ENCODE peak calls at places on chromosomes 11 and 22, in six cellular contexts. One of them, this sample, is unnamed.

GRCh38 chr11:125903753-125904659 is at the start of gene DDX25:
- DNase-seq in CD8-positive, alpha-beta memory T cell: peak; percentile 14
- DNase-seq in PC-9: no peak
- DNase-seq in right lobe of liver: no peak
- DNase-seq in ovary: peak; percentile 49
- DNase-seq in iPS DF 6.9: no peak
- DNase-seq in this sample: peak; percentile 16

GRCh38 chr22:19176175-19176630 is 2.3 kb downstream of the SLC25A1 start:
- DNase-seq in iPS DF 6.9: no peak
- DNase-seq in PC-9: no peak
- DNase-seq in right lobe of liver: no peak
- DNase-seq in ovary: no peak
- DNase-seq in CD8-positive, alpha-beta memory T cell: no peak
- DNase-seq in this sample: no peak

GRCh38 chr11:121385693-121386092 is 66.4 kb upstream of the SORL1 start:
- DNase-seq in PC-9: no peak
- DNase-seq in ovary: no peak
- DNase-seq in right lobe of liver: no peak
- DNase-seq in iPS DF 6.9: no peak
- DNase-seq in CD8-positive, alpha-beta memory T cell: no peak
- DNase-seq in this sample: no peak

GRCh38 chr11:28318861-28319260 is 210.7 kb downstream of the METTL15 start:
- DNase-seq in CD8-positive, alpha-beta memory T cell: no peak
- DNase-seq in PC-9: no peak
- DNase-seq in iPS DF 6.9: no peak
- DNase-seq in right lobe of liver: no peak
- DNase-seq in ovary: no peak
- DNase-seq in this sample: no peak

GRCh38 chr11:111370270-111370901 is 8.7 kb downstream of the POU2AF1 start:
- DNase-seq in ovary: no peak
- DNase-seq in PC-9: no peak
- DNase-seq in CD8-positive, alpha-beta memory T cell: no peak
- DNase-seq in right lobe of liver: no peak
- DNase-seq in iPS DF 6.9: no peak
- DNase-seq in this sample: no peak

GRCh38 chr11:116797816-116798215 is 6.1 kb upstream of the APOA5 start:
- DNase-seq in iPS DF 6.9: no peak
- DNase-seq in ovary: no peak
- DNase-seq in CD8-positive, alpha-beta memory T cell: no peak
- DNase-seq in PC-9: no peak
- DNase-seq in right lobe of liver: no peak
- DNase-seq in this sample: no peak

GRCh38 chr11:9396310-9396709 is 11.9 kb downstream of the IPO7 start:
- DNase-seq in PC-9: no peak
- DNase-seq in right lobe of liver: no peak
- DNase-seq in iPS DF 6.9: no peak
- DNase-seq in CD8-positive, alpha-beta memory T cell: no peak
- DNase-seq in ovary: no peak
- DNase-seq in this sample: no peak

GRCh38 chr11:71496421-71496820 is 30.6 kb upstream of the KRTAP5-7 start:
- DNase-seq in right lobe of liver: no peak
- DNase-seq in iPS DF 6.9: no peak
- DNase-seq in CD8-positive, alpha-beta memory T cell: no peak
- DNase-seq in PC-9: peak; percentile 8
- DNase-seq in ovary: no peak
- DNase-seq in this sample: no peak

GRCh38 chr22:22478450-22478849 is 30.1 kb downstream of the ZNF280B start:
- DNase-seq in iPS DF 6.9: no peak
- DNase-seq in right lobe of liver: no peak
- DNase-seq in ovary: no peak
- DNase-seq in PC-9: no peak
- DNase-seq in CD8-positive, alpha-beta memory T cell: no peak
- DNase-seq in this sample: no peak

GRCh38 chr11:72625746-72626636 is 48.2 kb downstream of the PDE2A start:
- DNase-seq in iPS DF 6.9: no peak
- DNase-seq in ovary: peak; percentile 69
- DNase-seq in PC-9: no peak
- DNase-seq in right lobe of liver: peak; percentile 81
- DNase-seq in CD8-positive, alpha-beta memory T cell: no peak
- DNase-seq in this sample: no peak

GRCh38 chr11:72626637-72626936 is 47.6 kb downstream of the PDE2A start:
- DNase-seq in PC-9: no peak
- DNase-seq in iPS DF 6.9: no peak
- DNase-seq in ovary: no peak
- DNase-seq in CD8-positive, alpha-beta memory T cell: no peak
- DNase-seq in right lobe of liver: no peak
- DNase-seq in this sample: no peak

GRCh38 chr11:72629266-72629665 is 45.0 kb downstream of the PDE2A start:
- DNase-seq in ovary: no peak
- DNase-seq in PC-9: no peak
- DNase-seq in iPS DF 6.9: no peak
- DNase-seq in right lobe of liver: no peak
- DNase-seq in CD8-positive, alpha-beta memory T cell: no peak
- DNase-seq in this sample: no peak

GRCh38 chr11:72630104-72630852 is 43.9 kb downstream of the PDE2A start:
- DNase-seq in iPS DF 6.9: no peak
- DNase-seq in PC-9: no peak
- DNase-seq in right lobe of liver: no peak
- DNase-seq in ovary: no peak
- DNase-seq in CD8-positive, alpha-beta memory T cell: no peak
- DNase-seq in this sample: no peak

GRCh38 chr11:72627594-72628281 is 46.5 kb downstream of the PDE2A start:
- DNase-seq in PC-9: no peak
- DNase-seq in CD8-positive, alpha-beta memory T cell: no peak
- DNase-seq in iPS DF 6.9: no peak
- DNase-seq in ovary: no peak
- DNase-seq in right lobe of liver: no peak
- DNase-seq in this sample: no peak
- H3K27ac ChIP-seq in PC-9: no peak overlapping the region
- H3K27ac ChIP-seq in CD8-positive, alpha-beta memory T cell: no peak overlapping the region
- H3K27ac ChIP-seq in iPS DF 6.9: no peak overlapping the region
- H3K27ac ChIP-seq in ovary: no peak overlapping the region
- H3K27ac ChIP-seq in right lobe of liver: no peak overlapping the region
- H3K27ac ChIP-seq in this sample: no peak overlapping the region

GRCh38 chr11:20595101-20595500 is 4.3 kb upstream of the SLC6A5 start:
- DNase-seq in ovary: no peak
- DNase-seq in CD8-positive, alpha-beta memory T cell: no peak
- DNase-seq in right lobe of liver: no peak
- DNase-seq in iPS DF 6.9: no peak
- DNase-seq in PC-9: no peak
- DNase-seq in this sample: no peak

GRCh38 chr11:20597924-20598484 is 1.4 kb upstream of the SLC6A5 start:
- DNase-seq in ovary: no peak
- DNase-seq in PC-9: no peak
- DNase-seq in CD8-positive, alpha-beta memory T cell: no peak
- DNase-seq in right lobe of liver: no peak
- DNase-seq in iPS DF 6.9: no peak
- DNase-seq in this sample: no peak

GRCh38 chr11:20596629-20597129 is 2.7 kb upstream of the SLC6A5 start:
- DNase-seq in CD8-positive, alpha-beta memory T cell: no peak
- DNase-seq in PC-9: no peak
- DNase-seq in iPS DF 6.9: no peak
- DNase-seq in right lobe of liver: no peak
- DNase-seq in ovary: no peak
- DNase-seq in this sample: no peak

GRCh38 chr11:20598487-20598886 is 921 bp upstream of the SLC6A5 start:
- DNase-seq in ovary: no peak
- DNase-seq in PC-9: no peak
- DNase-seq in CD8-positive, alpha-beta memory T cell: no peak
- DNase-seq in iPS DF 6.9: no peak
- DNase-seq in right lobe of liver: no peak
- DNase-seq in this sample: no peak

DNA sequence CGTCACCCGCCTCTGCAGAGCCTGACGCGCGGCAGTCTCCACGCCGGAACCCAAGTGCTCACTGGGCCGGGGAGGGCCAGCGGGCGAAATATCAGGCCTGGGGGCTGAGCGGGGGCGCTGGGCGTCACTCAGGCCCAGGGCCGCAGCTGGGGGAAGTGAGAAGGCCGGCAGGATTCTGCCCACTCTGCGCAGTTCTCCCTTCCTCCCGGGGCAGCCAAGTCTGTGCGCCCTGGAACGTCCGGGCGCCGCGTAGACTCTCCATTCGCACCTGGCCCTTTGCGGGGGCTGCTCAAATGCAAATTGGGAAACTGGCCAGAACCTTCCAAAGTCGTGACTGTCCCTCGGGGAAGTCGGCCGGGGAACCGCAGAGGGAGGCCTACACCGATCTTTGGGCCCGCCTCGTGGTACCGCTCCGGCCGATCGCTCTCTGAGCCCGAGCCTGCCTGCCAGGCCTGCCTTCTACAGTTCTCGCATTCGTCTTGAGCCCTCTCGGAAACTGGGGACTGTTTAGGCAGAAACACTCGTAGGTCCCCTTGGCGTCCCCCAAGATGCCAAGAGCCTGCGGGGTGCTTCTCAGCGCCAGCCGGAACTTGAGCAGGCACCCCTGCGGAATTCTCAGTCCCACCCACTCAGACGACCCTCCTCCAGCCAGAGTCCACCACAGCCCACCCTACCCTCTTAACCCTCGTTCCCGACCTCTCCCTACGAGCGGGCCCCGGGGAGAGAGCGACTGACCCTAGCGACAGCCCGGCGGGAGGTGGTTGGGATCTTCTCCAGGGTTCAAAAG is 2.1 kb upstream of the SLC6A5 start:
- DNase-seq in ovary: no peak
- DNase-seq in iPS DF 6.9: no peak
- DNase-seq in PC-9: no peak
- DNase-seq in CD8-positive, alpha-beta memory T cell: no peak
- DNase-seq in right lobe of liver: no peak
- DNase-seq in this sample: no peak
- H3K4me3 ChIP-seq in ovary: no peak overlapping the region
- H3K4me3 ChIP-seq in iPS DF 6.9: peak overlapping the region; percentile 34
- H3K4me3 ChIP-seq in PC-9: no peak overlapping the region
- H3K4me3 ChIP-seq in CD8-positive, alpha-beta memory T cell: no peak overlapping the region
- H3K4me3 ChIP-seq in right lobe of liver: no peak overlapping the region
- H3K4me3 ChIP-seq in this sample: no peak overlapping the region

GRCh38 chr11:46680815-46681214 is 19.6 kb downstream of the ARHGAP1 start:
- DNase-seq in iPS DF 6.9: no peak
- DNase-seq in right lobe of liver: no peak
- DNase-seq in PC-9: no peak
- DNase-seq in ovary: no peak
- DNase-seq in CD8-positive, alpha-beta memory T cell: no peak
- DNase-seq in this sample: no peak
- H3K27ac ChIP-seq in iPS DF 6.9: no peak overlapping the region
- H3K27ac ChIP-seq in right lobe of liver: no peak overlapping the region
- H3K27ac ChIP-seq in PC-9: no peak overlapping the region
- H3K27ac ChIP-seq in ovary: no peak overlapping the region
- H3K27ac ChIP-seq in CD8-positive, alpha-beta memory T cell: no peak overlapping the region
- H3K27ac ChIP-seq in this sample: no peak overlapping the region

GRCh38 chr11:3167143-3168119 is 2.3 kb upstream of the OSBPL5 start:
- DNase-seq in PC-9: no peak
- DNase-seq in CD8-positive, alpha-beta memory T cell: no peak
- DNase-seq in iPS DF 6.9: no peak
- DNase-seq in ovary: peak; percentile 20
- DNase-seq in right lobe of liver: no peak
- DNase-seq in this sample: no peak

GRCh38 chr11:3164540-3165151 is 464 bp downstream of the OSBPL5 start:
- DNase-seq in iPS DF 6.9: no peak
- DNase-seq in CD8-positive, alpha-beta memory T cell: no peak
- DNase-seq in right lobe of liver: peak; percentile 18
- DNase-seq in PC-9: no peak
- DNase-seq in ovary: peak; percentile 46
- DNase-seq in this sample: no peak

GRCh38 chr11:3165152-3165705 is at the start of gene OSBPL5:
- DNase-seq in right lobe of liver: peak; percentile 67
- DNase-seq in CD8-positive, alpha-beta memory T cell: peak; percentile 43
- DNase-seq in PC-9: no peak
- DNase-seq in iPS DF 6.9: no peak
- DNase-seq in ovary: peak; percentile 83
- DNase-seq in this sample: no peak

GRCh38 chr11:3166268-3167142 is 1.4 kb upstream of the OSBPL5 start:
- DNase-seq in right lobe of liver: no peak
- DNase-seq in CD8-positive, alpha-beta memory T cell: no peak
- DNase-seq in ovary: no peak
- DNase-seq in iPS DF 6.9: no peak
- DNase-seq in PC-9: no peak
- DNase-seq in this sample: no peak

DNA sequence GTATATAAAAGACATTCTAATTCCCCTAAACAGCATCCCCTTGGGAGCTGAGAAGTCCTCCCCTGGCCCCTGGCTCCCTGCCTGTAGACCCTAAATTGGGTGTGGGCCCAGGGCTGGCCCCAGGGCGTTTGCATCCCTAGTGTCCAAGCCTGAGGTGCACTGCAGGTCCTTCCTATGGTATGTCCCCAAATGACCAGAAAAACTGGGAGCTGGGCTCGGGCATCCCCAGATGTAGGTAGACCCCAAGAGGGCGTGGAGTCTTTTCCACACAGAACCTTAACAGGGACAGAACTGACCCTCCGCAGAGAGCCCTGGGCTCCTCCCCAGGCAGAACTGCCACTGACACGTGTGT is 782 bp upstream of the OSBPL5 start:
- DNase-seq in ovary: no peak
- DNase-seq in iPS DF 6.9: no peak
- DNase-seq in CD8-positive, alpha-beta memory T cell: no peak
- DNase-seq in right lobe of liver: peak; percentile 9
- DNase-seq in PC-9: no peak
- DNase-seq in this sample: no peak
- H3K4me3 ChIP-seq in ovary: no peak overlapping the region
- H3K4me3 ChIP-seq in iPS DF 6.9: no peak overlapping the region
- H3K4me3 ChIP-seq in CD8-positive, alpha-beta memory T cell: peak overlapping the region; percentile 32
- H3K4me3 ChIP-seq in right lobe of liver: no peak overlapping the region
- H3K4me3 ChIP-seq in PC-9: no peak overlapping the region
- H3K4me3 ChIP-seq in this sample: peak overlapping the region; percentile 44

GRCh38 chr11:1308745-1309497 is 511 bp downstream of the TOLLIP start:
- DNase-seq in ovary: no peak
- DNase-seq in right lobe of liver: peak; percentile 53
- DNase-seq in CD8-positive, alpha-beta memory T cell: no peak
- DNase-seq in PC-9: no peak
- DNase-seq in iPS DF 6.9: no peak
- DNase-seq in this sample: peak; percentile 13
- H3K27ac ChIP-seq in ovary: peak overlapping the region; percentile 66
- H3K27ac ChIP-seq in right lobe of liver: peak overlapping the region; percentile 89
- H3K27ac ChIP-seq in CD8-positive, alpha-beta memory T cell: peak overlapping the region; percentile 66
- H3K27ac ChIP-seq in PC-9: no peak overlapping the region
- H3K27ac ChIP-seq in iPS DF 6.9: no peak overlapping the region
- H3K27ac ChIP-seq in this sample: peak overlapping the region; percentile 68

DNA sequence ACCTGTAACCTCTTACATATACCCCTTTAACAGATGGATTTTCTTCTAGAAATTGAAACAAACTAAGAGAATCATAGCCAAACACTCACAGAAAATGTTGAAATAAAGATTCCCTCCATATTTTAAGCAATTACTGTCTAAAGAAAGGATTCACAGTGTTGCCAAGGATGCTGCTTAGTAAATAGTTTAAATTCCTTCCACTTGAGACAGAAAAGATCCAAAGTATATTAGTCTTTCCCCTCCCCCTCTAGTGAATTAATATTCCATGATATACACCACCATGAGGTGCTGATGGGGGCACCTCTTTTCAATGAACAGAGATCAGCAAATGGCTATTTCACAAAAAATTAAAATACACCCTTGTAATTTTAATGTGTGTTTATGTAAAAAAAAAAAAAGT is 186.8 kb downstream of the SOX6 start:
- DNase-seq in CD8-positive, alpha-beta memory T cell: no peak
- DNase-seq in PC-9: no peak
- DNase-seq in iPS DF 6.9: no peak
- DNase-seq in right lobe of liver: no peak
- DNase-seq in ovary: no peak
- DNase-seq in this sample: no peak
- H3K4me3 ChIP-seq in CD8-positive, alpha-beta memory T cell: no peak overlapping the region
- H3K4me3 ChIP-seq in PC-9: no peak overlapping the region
- H3K4me3 ChIP-seq in iPS DF 6.9: no peak overlapping the region
- H3K4me3 ChIP-seq in right lobe of liver: no peak overlapping the region
- H3K4me3 ChIP-seq in ovary: no peak overlapping the region
- H3K4me3 ChIP-seq in this sample: no peak overlapping the region